ENCODE peak calls at places on chromosome 6, in four cellular contexts. T is AG04450, Y is bronchial epithelial cell, E is body of pancreas. N is an unnamed sample.

GRCh38 chr6:63637865-63638445 is 2.4 kb downstream of the PHF3 start:
- DNase-seq in T (no peak), Y (no peak), E (no peak), N (no peak)

GRCh38 chr6:142900467-142900961 is 44.5 kb downstream of the HIVEP2 start:
- DNase-seq in T (no peak), Y (no peak), E (no peak), N (no peak)

GRCh38 chr6:150878347-150879213 is 13.1 kb downstream of the MTHFD1L start:
- DNase-seq in T (no peak), Y (no peak), E (no peak), N (no peak)

GRCh38 chr6:29509239-29509638 is 21.5 kb upstream of the MAS1L start:
- DNase-seq in T (no peak), Y (no peak), E (no peak), N (no peak)

GRCh38 chr6:57261896-57262295 is 39.8 kb upstream of the RAB23 start:
- DNase-seq in T (no peak), Y (no peak), E (no peak), N (no peak)

GRCh38 chr6:125791151-125791819 is 525 bp downstream of the NCOA7 start:
- DNase-seq in T (no peak), Y (peak; percentile 57), E (peak; percentile 53), N (no peak)

GRCh38 chr6:39812496-39812852 is 20.3 kb downstream of the DAAM2 start:
- DNase-seq in T (no peak), Y (no peak), E (no peak), N (no peak)

GRCh38 chr6:134628154-134628553 is 310.2 kb upstream of the SGK1 start:
- DNase-seq in T (no peak), Y (no peak), E (no peak), N (no peak)

GRCh38 chr6:16334671-16335070 is 96.3 kb downstream of the GMPR start:
- DNase-seq in T (peak; percentile 70), Y (peak; percentile 91), E (peak; percentile 39), N (no peak)

GRCh38 chr6:127120109-127120786 is 1.8 kb downstream of the RSPO3 start:
- DNase-seq in T (no peak), Y (no peak), E (no peak), N (no peak)

GRCh38 chr6:1316482-1317220 is 4.8 kb downstream of the FOXQ1 start:
- DNase-seq in T (no peak), Y (no peak), E (peak; percentile 49), N (no peak)

GRCh38 chr6:501891-502601 is 110.5 kb downstream of the IRF4 start:
- DNase-seq in T (no peak), Y (no peak), E (no peak), N (no peak)

GRCh38 chr6:167153523-167153959 is 4.2 kb downstream of the GPR31 start:
- DNase-seq in T (no peak), Y (peak; percentile 12), E (no peak), N (no peak)

GRCh38 chr6:69894578-69895347 is 28.4 kb downstream of the COL19A1 start:
- DNase-seq in T (peak; percentile 39), Y (peak; percentile 94), E (no peak), N (no peak)

GRCh38 chr6:1851681-1852456 is 242.2 kb downstream of the FOXC1 start:
- DNase-seq in T (no peak), Y (no peak), E (no peak), N (no peak)

GRCh38 chr6:150491131-150491795 is 108.4 kb upstream of the PLEKHG1 start:
- DNase-seq in T (no peak), Y (peak; percentile 94), E (no peak), N (no peak)

GRCh38 chr6:153032255-153032882 is 29.9 kb upstream of the MTRF1L start:
- DNase-seq in T (peak; percentile 34), Y (peak; percentile 76), E (no peak), N (no peak)

GRCh38 chr6:110188791-110189190 is 8.6 kb downstream of the CDC40 start:
- DNase-seq in T (no peak), Y (peak; percentile 67), E (no peak), N (no peak)

GRCh38 chr6:73941892-73942291 is 245.9 kb downstream of the CD109 start:
- DNase-seq in T (no peak), Y (no peak), E (no peak), N (no peak)

GRCh38 chr6:17276766-17277165 is 4.4 kb upstream of the RBM24 start:
- DNase-seq in T (no peak), Y (no peak), E (no peak), N (no peak)

GRCh38 chr6:98847767-98848538 is 13.6 kb downstream of the POU3F2 start:
- DNase-seq in T (no peak), Y (no peak), E (no peak), N (no peak)
- TF ChIP-seq CTCF in T (no peak), Y (no peak), E (no peak), N (no peak)

GRCh38 chr6:107657373-107657754 is 166.7 kb downstream of the SCML4 start:
- DNase-seq in T (no peak), Y (no peak), E (no peak), N (no peak)

GRCh38 chr6:107658920-107659879 is 164.9 kb downstream of the SCML4 start:
- DNase-seq in T (no peak), Y (peak; percentile 94), E (no peak), N (no peak)

GRCh38 chr6:107656883-107657282 is 167.0 kb downstream of the SOBP start:
- DNase-seq in T (no peak), Y (no peak), E (no peak), N (no peak)

GRCh38 chr6:107656381-107656780 is 166.5 kb downstream of the SOBP start:
- DNase-seq in T (no peak), Y (no peak), E (no peak), N (no peak)

GRCh38 chr6:107657755-107658461 is 166.2 kb downstream of the SCML4 start:
- DNase-seq in T (peak; percentile 64), Y (peak; percentile 76), E (no peak), N (no peak)
- TF ChIP-seq CTCF in T (peak; percentile 58), Y (peak; percentile 51), E (no peak), N (no peak)

GRCh38 chr6:45946887-45947286 is 68.8 kb downstream of the CLIC5 start:
- DNase-seq in T (no peak), Y (no peak), E (no peak), N (no peak)

GRCh38 chr6:45947807-45948206 is 67.9 kb downstream of the CLIC5 start:
- DNase-seq in T (no peak), Y (no peak), E (no peak), N (no peak)

GRCh38 chr6:45942953-45943352 is 72.7 kb downstream of the CLIC5 start:
- DNase-seq in T (no peak), Y (no peak), E (no peak), N (no peak)

GRCh38 chr6:45949256-45949655 is 66.4 kb downstream of the CLIC5 start:
- DNase-seq in T (no peak), Y (peak; percentile 35), E (no peak), N (no peak)

GRCh38 chr6:45946352-45946751 is 69.3 kb downstream of the CLIC5 start:
- DNase-seq in T (peak; percentile 59), Y (no peak), E (no peak), N (no peak)
- TF ChIP-seq CTCF in T (peak; percentile 77), Y (no peak), E (no peak), N (no peak)

GRCh38 chr6:157669747-157670216 is 153.3 kb upstream of the SNX9 start:
- DNase-seq in T (peak; percentile 37), Y (peak; percentile 37), E (peak; percentile 50), N (no peak)
- TF ChIP-seq CTCF in T (peak; percentile 42), Y (peak; percentile 17), E (no peak), N (no peak)

GRCh38 chr6:48087448-48087847 is 23.5 kb downstream of the PTCHD4 start:
- DNase-seq in T (no peak), Y (peak; percentile 56), E (no peak), N (no peak)
- TF ChIP-seq CTCF in T (peak; percentile 39), Y (peak; percentile 30), E (no peak), N (peak; percentile 37)

DNA sequence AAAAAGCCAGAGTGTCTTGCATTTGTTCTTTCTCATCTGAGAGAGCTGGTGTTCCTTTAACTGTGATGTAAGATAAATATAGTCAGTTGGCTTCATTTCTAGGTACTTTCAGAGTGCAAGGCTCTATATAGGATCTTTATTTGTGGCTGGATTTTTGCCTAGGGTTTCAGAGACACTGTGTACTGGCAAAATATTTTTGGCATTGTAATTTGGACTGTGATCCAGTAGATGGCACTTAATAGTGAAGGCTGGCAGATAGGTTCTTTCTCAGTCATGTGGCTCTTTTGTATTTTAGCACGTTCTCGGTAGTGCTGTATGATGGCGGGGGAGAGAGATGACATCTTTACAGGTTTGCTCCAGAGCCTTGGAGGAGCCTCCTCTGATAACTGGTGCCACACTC is 26.8 kb upstream of the SLC35B3 start:
- DNase-seq in T (no peak), Y (no peak), E (no peak), N (no peak)
- TF ChIP-seq CTCF in T (no peak), Y (no peak), E (no peak), N (no peak)

DNA sequence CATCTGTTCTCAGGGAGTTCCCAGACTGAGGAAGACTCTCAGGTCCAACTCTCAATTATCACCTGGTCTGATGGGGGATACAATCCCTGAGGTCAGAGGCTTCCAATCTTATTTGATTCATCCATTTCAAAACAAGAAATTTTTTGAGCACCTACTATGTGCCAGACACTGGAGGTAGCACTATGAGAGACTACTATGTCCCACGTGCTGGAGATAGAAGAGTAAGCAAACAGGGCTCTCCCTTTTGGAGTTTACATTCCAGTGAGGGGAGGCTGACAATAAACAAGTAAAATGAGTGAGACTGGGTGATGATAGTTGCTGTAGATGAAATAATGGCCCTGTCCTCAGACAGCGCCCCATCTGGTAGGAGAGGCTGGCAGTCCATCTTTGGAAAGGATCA is 16.5 kb downstream of the TMEM151B start:
- DNase-seq in T (no peak), Y (no peak), E (no peak), N (no peak)
- TF ChIP-seq CTCF in T (no peak), Y (no peak), E (no peak), N (no peak)